ENCODE peak calls at places on chromosomes 3 and 15, in five cellular contexts. O is neural crest cell; A is activated CD8-positive, alpha-beta memory T cell treated with anti-CD3 and anti-CD28 coated beads, Interleukin-2, amount 50 U/mL, for 4 hours; V is ovary; N is GM12865. B is an unnamed sample.

GRCh38 chr15:64050281-64051092 is 4.2 kb upstream of the DAPK2 start:
- DNase-seq in O (no peak), A (no peak), V (no peak), N (no peak), B (no peak)

GRCh38 chr15:58269455-58270414 is 131.6 kb downstream of the AQP9 start:
- DNase-seq in O (peak; percentile 29), A (no peak), V (no peak), N (peak; percentile 63), B (peak; percentile 60)

GRCh38 chr15:57866149-57866736 is 159.7 kb downstream of the POLR2M start:
- DNase-seq in O (peak; percentile 49), A (peak; percentile 34), V (no peak), N (peak; percentile 61), B (peak; percentile 19)

GRCh38 chr3:33278106-33278672 is 947 bp downstream of the FBXL2 start:
- DNase-seq in O (no peak), A (no peak), V (no peak), N (no peak), B (no peak)

GRCh38 chr15:44541282-44541958 is 4.5 kb downstream of the EIF3J start:
- DNase-seq in O (no peak), A (no peak), V (no peak), N (no peak), B (no peak)

GRCh38 chr3:134965849-134966248 is 170.8 kb downstream of the EPHB1 start:
- DNase-seq in O (peak; percentile 6), A (no peak), V (no peak), N (no peak), B (no peak)

GRCh38 chr15:57444877-57445513 is 68.7 kb downstream of the CGNL1 start:
- DNase-seq in O (no peak), A (no peak), V (no peak), N (no peak), B (no peak)

GRCh38 chr15:74869372-74869725 is 3.8 kb downstream of the SCAMP2 start:
- DNase-seq in O (no peak), A (no peak), V (no peak), N (no peak), B (no peak)

GRCh38 chr15:74732846-74733245 is 7.5 kb upstream of the CYP1A1 start:
- DNase-seq in O (no peak), A (no peak), V (no peak), N (no peak), B (no peak)

GRCh38 chr3:60246361-60246760 is 1004.9 kb downstream of the FHIT start:
- DNase-seq in O (no peak), A (no peak), V (no peak), N (no peak), B (no peak)

GRCh38 chr15:52764731-52765130 is 25.4 kb downstream of the ONECUT1 start:
- DNase-seq in O (no peak), A (no peak), V (no peak), N (no peak), B (no peak)

GRCh38 chr3:120846073-120846472 is 61.9 kb upstream of the STXBP5L start:
- DNase-seq in O (no peak), A (no peak), V (no peak), N (no peak), B (no peak)

GRCh38 chr3:16140116-16140893 is 34.2 kb upstream of the GALNT15 start:
- DNase-seq in O (no peak), A (no peak), V (no peak), N (no peak), B (no peak)

GRCh38 chr3:33067484-33067883 is 29.5 kb downstream of the GLB1 start:
- DNase-seq in O (no peak), A (no peak), V (no peak), N (no peak), B (no peak)

GRCh38 chr15:94110476-94111130 is 120.8 kb upstream of the MCTP2 start:
- DNase-seq in O (no peak), A (no peak), V (no peak), N (no peak), B (no peak)

GRCh38 chr15:56232058-56232457 is 11.6 kb downstream of the RFX7 start:
- DNase-seq in O (no peak), A (no peak), V (no peak), N (no peak), B (no peak)

GRCh38 chr15:92637621-92638020 is 18.0 kb downstream of the FAM174B start:
- DNase-seq in O (no peak), A (no peak), V (no peak), N (no peak), B (no peak)

GRCh38 chr15:59622289-59622688 is 10.7 kb downstream of the GCNT3 start:
- DNase-seq in O (peak; percentile 37), A (peak; percentile 38), V (no peak), N (peak; percentile 75), B (peak; percentile 48)

GRCh38 chr15:40915679-40916078 is 13.5 kb upstream of the DLL4 start:
- DNase-seq in O (no peak), A (no peak), V (no peak), N (no peak), B (no peak)

GRCh38 chr15:39438260-39438659 is 142.6 kb upstream of the THBS1 start:
- DNase-seq in O (no peak), A (no peak), V (no peak), N (no peak), B (no peak)

GRCh38 chr3:122146466-122146865 is 37.0 kb upstream of the CASR start:
- DNase-seq in O (no peak), A (no peak), V (no peak), N (peak; percentile 69), B (no peak)

GRCh38 chr15:58988011-58988785 is 735 bp downstream of the RNF111 start:
- DNase-seq in O (peak; percentile 62), A (peak; percentile 57), V (peak; percentile 79), N (peak; percentile 70), B (peak; percentile 76)

GRCh38 chr3:25091938-25092337 is 336.1 kb upstream of the RARB start:
- DNase-seq in O (no peak), A (no peak), V (no peak), N (no peak), B (no peak)

GRCh38 chr3:65322910-65323309 is 635.1 kb upstream of the ADAMTS9 start:
- DNase-seq in O (no peak), A (no peak), V (no peak), N (no peak), B (no peak)